ENCODE peak calls at places on chromosome 4, in seven cellular contexts. One of them, this sample, is unnamed.

GRCh38 chr4:89531932-89532640 is 224.5 kb upstream of the GPRIN3 start:
- DNase-seq in left ventricle myocardium inferior: no peak
- DNase-seq in HCT116: no peak
- DNase-seq in mucosa of descending colon: no peak
- DNase-seq in endothelial cell of umbilical vein: no peak
- DNase-seq in lower lobe of right lung: no peak
- DNase-seq in endodermal cell: no peak
- DNase-seq in this sample: no peak

GRCh38 chr4:119627267-119628190 is 1.1 kb downstream of the PDE5A start:
- DNase-seq in HCT116: peak; percentile 19
- DNase-seq in left ventricle myocardium inferior: peak; percentile 62
- DNase-seq in lower lobe of right lung: peak; percentile 66
- DNase-seq in endodermal cell: peak; percentile 89
- DNase-seq in endothelial cell of umbilical vein: peak; percentile 41
- DNase-seq in mucosa of descending colon: peak; percentile 83
- DNase-seq in this sample: peak; percentile 44

GRCh38 chr4:136751530-136751929 is 780.8 kb downstream of the PCDH18 start:
- DNase-seq in endothelial cell of umbilical vein: no peak
- DNase-seq in left ventricle myocardium inferior: no peak
- DNase-seq in mucosa of descending colon: no peak
- DNase-seq in HCT116: no peak
- DNase-seq in endodermal cell: no peak
- DNase-seq in lower lobe of right lung: no peak
- DNase-seq in this sample: no peak

GRCh38 chr4:54942735-54943134 is 182.7 kb downstream of the KDR start:
- DNase-seq in left ventricle myocardium inferior: no peak
- DNase-seq in mucosa of descending colon: no peak
- DNase-seq in endodermal cell: no peak
- DNase-seq in lower lobe of right lung: no peak
- DNase-seq in endothelial cell of umbilical vein: peak; percentile 72
- DNase-seq in HCT116: no peak
- DNase-seq in this sample: no peak

GRCh38 chr4:108072300-108072699 is 82.6 kb downstream of the HADH start:
- DNase-seq in mucosa of descending colon: no peak
- DNase-seq in endodermal cell: no peak
- DNase-seq in left ventricle myocardium inferior: no peak
- DNase-seq in lower lobe of right lung: no peak
- DNase-seq in endothelial cell of umbilical vein: no peak
- DNase-seq in HCT116: no peak
- DNase-seq in this sample: no peak

GRCh38 chr4:51895158-51895557 is 52.2 kb downstream of the DCUN1D4 start:
- DNase-seq in HCT116: no peak
- DNase-seq in lower lobe of right lung: no peak
- DNase-seq in endodermal cell: no peak
- DNase-seq in left ventricle myocardium inferior: no peak
- DNase-seq in endothelial cell of umbilical vein: no peak
- DNase-seq in mucosa of descending colon: no peak
- DNase-seq in this sample: no peak

GRCh38 chr4:183177001-183177400 is 77.9 kb downstream of the WWC2 start:
- DNase-seq in HCT116: no peak
- DNase-seq in left ventricle myocardium inferior: no peak
- DNase-seq in endothelial cell of umbilical vein: no peak
- DNase-seq in lower lobe of right lung: no peak
- DNase-seq in mucosa of descending colon: no peak
- DNase-seq in endodermal cell: no peak
- DNase-seq in this sample: no peak

GRCh38 chr4:40130401-40131036 is 66.3 kb upstream of the RHOH start:
- DNase-seq in HCT116: no peak
- DNase-seq in left ventricle myocardium inferior: no peak
- DNase-seq in lower lobe of right lung: no peak
- DNase-seq in endodermal cell: no peak
- DNase-seq in endothelial cell of umbilical vein: no peak
- DNase-seq in mucosa of descending colon: no peak
- DNase-seq in this sample: no peak

GRCh38 chr4:99117876-99118693 is 26.0 kb downstream of the ADH4 start:
- DNase-seq in left ventricle myocardium inferior: no peak
- DNase-seq in lower lobe of right lung: no peak
- DNase-seq in HCT116: no peak
- DNase-seq in endothelial cell of umbilical vein: peak; percentile 18
- DNase-seq in endodermal cell: no peak
- DNase-seq in mucosa of descending colon: no peak
- DNase-seq in this sample: peak; percentile 48

GRCh38 chr4:133150643-133151300 is 1.7 kb downstream of the PCDH10 start:
- DNase-seq in lower lobe of right lung: no peak
- DNase-seq in mucosa of descending colon: no peak
- DNase-seq in HCT116: no peak
- DNase-seq in endodermal cell: peak; percentile 80
- DNase-seq in endothelial cell of umbilical vein: peak; percentile 58
- DNase-seq in left ventricle myocardium inferior: no peak
- DNase-seq in this sample: peak; percentile 58

GRCh38 chr4:4575284-4576211 is 33.7 kb upstream of the STX18 start:
- DNase-seq in left ventricle myocardium inferior: peak; percentile 65
- DNase-seq in mucosa of descending colon: peak; percentile 81
- DNase-seq in lower lobe of right lung: peak; percentile 84
- DNase-seq in endothelial cell of umbilical vein: peak; percentile 64
- DNase-seq in HCT116: peak; percentile 33
- DNase-seq in endodermal cell: peak; percentile 93
- DNase-seq in this sample: peak; percentile 88

GRCh38 chr4:3128058-3128457 is 53.6 kb downstream of the HTT start:
- DNase-seq in HCT116: no peak
- DNase-seq in endothelial cell of umbilical vein: no peak
- DNase-seq in endodermal cell: no peak
- DNase-seq in mucosa of descending colon: no peak
- DNase-seq in left ventricle myocardium inferior: no peak
- DNase-seq in lower lobe of right lung: no peak
- DNase-seq in this sample: no peak

GRCh38 chr4:3128976-3129375 is 54.5 kb downstream of the HTT start:
- DNase-seq in left ventricle myocardium inferior: no peak
- DNase-seq in mucosa of descending colon: no peak
- DNase-seq in endothelial cell of umbilical vein: no peak
- DNase-seq in lower lobe of right lung: no peak
- DNase-seq in endodermal cell: no peak
- DNase-seq in HCT116: no peak
- DNase-seq in this sample: peak; percentile 68

GRCh38 chr4:3130826-3131225 is 56.3 kb downstream of the HTT start:
- DNase-seq in endothelial cell of umbilical vein: no peak
- DNase-seq in mucosa of descending colon: no peak
- DNase-seq in endodermal cell: no peak
- DNase-seq in lower lobe of right lung: no peak
- DNase-seq in left ventricle myocardium inferior: no peak
- DNase-seq in HCT116: no peak
- DNase-seq in this sample: no peak

GRCh38 chr4:3124070-3124767 is 49.7 kb downstream of the HTT start:
- DNase-seq in endodermal cell: no peak
- DNase-seq in left ventricle myocardium inferior: no peak
- DNase-seq in lower lobe of right lung: no peak
- DNase-seq in HCT116: no peak
- DNase-seq in mucosa of descending colon: no peak
- DNase-seq in endothelial cell of umbilical vein: peak; percentile 27
- DNase-seq in this sample: no peak

DNA sequence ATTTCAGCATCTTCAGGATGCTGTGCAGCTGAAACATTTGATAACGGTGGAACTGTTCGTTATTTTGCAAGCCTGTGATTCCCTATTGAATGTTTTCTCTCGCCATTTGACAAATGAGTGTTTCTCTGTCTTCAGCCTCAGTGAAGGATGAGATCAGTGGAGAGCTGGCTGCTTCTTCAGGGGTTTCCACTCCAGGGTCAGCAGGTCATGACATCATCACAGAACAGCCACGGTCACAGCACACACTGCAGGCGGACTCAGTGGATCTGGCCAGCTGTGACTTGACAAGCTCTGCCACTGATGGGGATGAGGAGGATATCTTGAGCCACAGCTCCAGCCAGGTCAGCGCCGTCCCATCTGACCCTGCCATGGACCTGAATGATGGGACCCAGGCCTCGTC is 52.6 kb downstream of the HTT start:
- DNase-seq in left ventricle myocardium inferior: no peak
- DNase-seq in HCT116: no peak
- DNase-seq in lower lobe of right lung: no peak
- DNase-seq in endothelial cell of umbilical vein: no peak
- DNase-seq in endodermal cell: no peak
- DNase-seq in mucosa of descending colon: no peak
- DNase-seq in this sample: no peak
- H3K36me3 ChIP-seq in left ventricle myocardium inferior: peaks cover 66% of the 10 kb centered on the region
- H3K36me3 ChIP-seq in HCT116: peaks cover 35% of the 10 kb centered on the region
- H3K36me3 ChIP-seq in lower lobe of right lung: peaks cover 68% of the 10 kb centered on the region
- H3K36me3 ChIP-seq in endothelial cell of umbilical vein: peaks cover 18% of the 10 kb centered on the region
- H3K36me3 ChIP-seq in endodermal cell: peaks cover 93% of the 10 kb centered on the region
- H3K36me3 ChIP-seq in mucosa of descending colon: peaks cover 11% of the 10 kb centered on the region
- H3K36me3 ChIP-seq in this sample: peaks cover 30% of the 10 kb centered on the region

DNA sequence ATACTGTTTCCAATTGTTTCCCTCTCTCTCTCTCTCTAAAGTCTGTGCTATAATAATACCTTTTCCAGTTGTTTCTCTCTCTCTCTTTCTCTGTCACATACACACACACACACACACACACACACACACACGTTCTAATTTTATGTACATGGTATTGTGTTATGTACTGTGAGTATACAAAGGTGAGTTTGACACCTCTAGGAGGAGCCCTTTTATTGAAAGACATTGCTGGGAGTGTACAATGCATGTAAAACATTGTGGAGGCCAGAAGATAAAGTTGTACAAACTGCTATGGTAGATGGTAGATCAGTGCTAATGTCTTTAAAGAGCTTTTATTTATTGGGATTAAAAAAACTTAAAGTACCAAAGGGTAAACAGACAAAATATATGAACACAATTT is 53.6 kb downstream of the BLTP1 start:
- DNase-seq in left ventricle myocardium inferior: no peak
- DNase-seq in mucosa of descending colon: no peak
- DNase-seq in endothelial cell of umbilical vein: no peak
- DNase-seq in lower lobe of right lung: no peak
- DNase-seq in endodermal cell: no peak
- DNase-seq in HCT116: no peak
- DNase-seq in this sample: no peak
- H3K36me3 ChIP-seq in left ventricle myocardium inferior: peaks cover 73% of the 10 kb centered on the region
- H3K36me3 ChIP-seq in mucosa of descending colon: no peaks in the 10 kb centered on the region
- H3K36me3 ChIP-seq in endothelial cell of umbilical vein: no peaks in the 10 kb centered on the region
- H3K36me3 ChIP-seq in lower lobe of right lung: peaks cover 67% of the 10 kb centered on the region
- H3K36me3 ChIP-seq in endodermal cell: peaks cover 43% of the 10 kb centered on the region
- H3K36me3 ChIP-seq in HCT116: no peaks in the 10 kb centered on the region
- H3K36me3 ChIP-seq in this sample: peaks cover 62% of the 10 kb centered on the region

GRCh38 chr4:13615162-13615561 is 12.4 kb downstream of the BOD1L1 start:
- DNase-seq in left ventricle myocardium inferior: no peak
- DNase-seq in endodermal cell: no peak
- DNase-seq in lower lobe of right lung: no peak
- DNase-seq in mucosa of descending colon: no peak
- DNase-seq in endothelial cell of umbilical vein: no peak
- DNase-seq in HCT116: no peak
- DNase-seq in this sample: no peak

GRCh38 chr4:13618212-13618806 is 9.2 kb downstream of the BOD1L1 start:
- DNase-seq in endodermal cell: no peak
- DNase-seq in HCT116: no peak
- DNase-seq in left ventricle myocardium inferior: no peak
- DNase-seq in lower lobe of right lung: no peak
- DNase-seq in mucosa of descending colon: no peak
- DNase-seq in endothelial cell of umbilical vein: no peak
- DNase-seq in this sample: no peak

GRCh38 chr4:13617801-13618200 is 9.7 kb downstream of the BOD1L1 start:
- DNase-seq in endodermal cell: no peak
- DNase-seq in left ventricle myocardium inferior: no peak
- DNase-seq in lower lobe of right lung: no peak
- DNase-seq in endothelial cell of umbilical vein: no peak
- DNase-seq in mucosa of descending colon: no peak
- DNase-seq in HCT116: no peak
- DNase-seq in this sample: no peak

GRCh38 chr4:13612569-13612968 is 15.0 kb downstream of the BOD1L1 start:
- DNase-seq in mucosa of descending colon: no peak
- DNase-seq in HCT116: no peak
- DNase-seq in endodermal cell: no peak
- DNase-seq in endothelial cell of umbilical vein: no peak
- DNase-seq in lower lobe of right lung: no peak
- DNase-seq in left ventricle myocardium inferior: no peak
- DNase-seq in this sample: peak; percentile 32

DNA sequence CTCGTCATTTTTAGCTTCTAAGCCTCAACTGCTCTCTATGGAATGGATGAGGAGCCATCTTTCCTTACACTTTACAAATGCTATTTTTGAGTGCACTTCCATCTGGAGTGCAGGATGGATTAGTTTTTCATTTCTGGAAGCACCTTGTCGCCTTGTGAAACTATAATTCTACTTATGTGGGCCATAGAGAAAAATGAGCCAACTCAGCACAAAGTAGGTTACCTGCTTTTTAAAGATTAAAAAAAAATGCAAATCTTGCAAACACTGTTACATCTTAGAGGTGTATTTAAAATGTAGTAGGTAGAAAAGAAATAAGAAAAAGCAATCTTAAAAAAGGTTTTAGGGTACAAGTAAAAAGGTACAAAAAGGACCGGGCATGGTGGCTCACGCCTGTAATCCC is 10.9 kb downstream of the BOD1L1 start:
- DNase-seq in lower lobe of right lung: no peak
- DNase-seq in left ventricle myocardium inferior: no peak
- DNase-seq in HCT116: no peak
- DNase-seq in endodermal cell: no peak
- DNase-seq in mucosa of descending colon: no peak
- DNase-seq in endothelial cell of umbilical vein: no peak
- DNase-seq in this sample: no peak
- H3K36me3 ChIP-seq in lower lobe of right lung: peaks cover 80% of the 10 kb centered on the region
- H3K36me3 ChIP-seq in left ventricle myocardium inferior: peaks cover 73% of the 10 kb centered on the region
- H3K36me3 ChIP-seq in HCT116: peaks cover 28% of the 10 kb centered on the region
- H3K36me3 ChIP-seq in endodermal cell: peaks cover 69% of the 10 kb centered on the region
- H3K36me3 ChIP-seq in mucosa of descending colon: peaks cover 16% of the 10 kb centered on the region
- H3K36me3 ChIP-seq in endothelial cell of umbilical vein: peaks cover 17% of the 10 kb centered on the region
- H3K36me3 ChIP-seq in this sample: peaks cover 63% of the 10 kb centered on the region

GRCh38 chr4:84697159-84697558 is 114.2 kb downstream of the CDS1 start:
- DNase-seq in endothelial cell of umbilical vein: no peak
- DNase-seq in HCT116: no peak
- DNase-seq in endodermal cell: no peak
- DNase-seq in mucosa of descending colon: no peak
- DNase-seq in lower lobe of right lung: no peak
- DNase-seq in left ventricle myocardium inferior: no peak
- DNase-seq in this sample: no peak

GRCh38 chr4:84697615-84698201 is 114.8 kb downstream of the CDS1 start:
- DNase-seq in lower lobe of right lung: no peak
- DNase-seq in endothelial cell of umbilical vein: no peak
- DNase-seq in mucosa of descending colon: no peak
- DNase-seq in endodermal cell: no peak
- DNase-seq in left ventricle myocardium inferior: no peak
- DNase-seq in HCT116: no peak
- DNase-seq in this sample: no peak

DNA sequence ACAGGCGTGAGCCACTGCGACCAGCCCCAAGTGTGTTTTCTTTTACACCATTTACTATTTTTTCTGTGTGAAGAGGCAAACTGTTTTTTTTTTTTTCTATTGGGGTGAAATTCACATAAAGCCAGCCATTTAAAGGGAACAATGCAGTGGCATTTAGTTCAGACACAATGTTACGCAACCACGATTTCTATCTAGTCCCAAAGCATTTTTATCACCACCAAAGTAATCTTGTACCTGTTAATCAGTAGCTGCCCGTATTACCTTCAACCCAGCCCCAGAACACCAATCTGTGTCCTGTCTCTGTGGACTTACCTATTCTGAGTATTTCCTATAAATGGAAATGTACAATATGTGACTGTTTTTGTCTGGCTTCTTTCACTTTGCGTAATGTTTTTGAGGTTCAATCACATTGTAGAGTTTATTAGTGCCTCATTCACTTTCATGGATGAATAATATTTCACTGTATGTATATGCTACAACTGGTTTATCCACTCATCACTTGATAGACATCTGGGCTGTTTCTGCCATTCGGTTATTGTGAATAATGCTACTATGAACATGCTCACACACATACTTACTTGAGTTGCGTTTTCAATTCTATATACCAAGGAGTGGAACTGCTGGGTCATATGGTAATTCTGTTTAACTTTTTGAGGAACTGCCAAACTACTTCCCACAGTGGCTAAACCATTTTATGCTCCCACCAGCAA is 116.2 kb downstream of the CDS1 start:
- DNase-seq in endodermal cell: no peak
- DNase-seq in mucosa of descending colon: no peak
- DNase-seq in HCT116: no peak
- DNase-seq in endothelial cell of umbilical vein: no peak
- DNase-seq in left ventricle myocardium inferior: no peak
- DNase-seq in lower lobe of right lung: no peak
- DNase-seq in this sample: no peak
- H3K36me3 ChIP-seq in endodermal cell: peaks cover 90% of the 10 kb centered on the region
- H3K36me3 ChIP-seq in mucosa of descending colon: no peaks in the 10 kb centered on the region
- H3K36me3 ChIP-seq in HCT116: no peaks in the 10 kb centered on the region
- H3K36me3 ChIP-seq in endothelial cell of umbilical vein: peaks cover 19% of the 10 kb centered on the region
- H3K36me3 ChIP-seq in left ventricle myocardium inferior: peaks cover 90% of the 10 kb centered on the region
- H3K36me3 ChIP-seq in lower lobe of right lung: peaks cover 93% of the 10 kb centered on the region
- H3K36me3 ChIP-seq in this sample: peaks cover 64% of the 10 kb centered on the region

This sample was measured in cardiac muscle cell.